ENCODE peak calls at places on chromosomes 5 and 9, in seven cellular contexts. One of them, this sample, is unnamed.

GRCh38 chr5:107696071-107696470 is 25.3 kb upstream of the EFNA5 start:
- DNase-seq in midbrain: no peak
- DNase-seq in ecto neural progenitor cell: peak; percentile 59
- DNase-seq in T-cell: no peak
- DNase-seq in AG09319: no peak
- DNase-seq in fibroblast of pulmonary artery: no peak
- DNase-seq in activated CD4-positive, alpha-beta T cell treated with anti-CD3 and anti-CD28 coated beads, Interleukin-2, amount 50 U/mL, for 4 hours: no peak
- DNase-seq in this sample: no peak

GRCh38 chr5:135825373-135826220 is 8.9 kb upstream of the SLC25A48 start:
- DNase-seq in T-cell: no peak
- DNase-seq in ecto neural progenitor cell: peak; percentile 48
- DNase-seq in fibroblast of pulmonary artery: no peak
- DNase-seq in AG09319: no peak
- DNase-seq in activated CD4-positive, alpha-beta T cell treated with anti-CD3 and anti-CD28 coated beads, Interleukin-2, amount 50 U/mL, for 4 hours: no peak
- DNase-seq in midbrain: no peak
- DNase-seq in this sample: no peak

GRCh38 chr9:29928072-29928471 is 2354.8 kb upstream of the C9orf72 start:
- DNase-seq in T-cell: no peak
- DNase-seq in AG09319: no peak
- DNase-seq in ecto neural progenitor cell: no peak
- DNase-seq in midbrain: no peak
- DNase-seq in fibroblast of pulmonary artery: no peak
- DNase-seq in activated CD4-positive, alpha-beta T cell treated with anti-CD3 and anti-CD28 coated beads, Interleukin-2, amount 50 U/mL, for 4 hours: no peak
- DNase-seq in this sample: no peak

GRCh38 chr9:136791466-136792276 is 527 bp downstream of the TMEM141 start:
- DNase-seq in T-cell: peak; percentile 40
- DNase-seq in midbrain: no peak
- DNase-seq in fibroblast of pulmonary artery: no peak
- DNase-seq in activated CD4-positive, alpha-beta T cell treated with anti-CD3 and anti-CD28 coated beads, Interleukin-2, amount 50 U/mL, for 4 hours: peak; percentile 65
- DNase-seq in AG09319: no peak
- DNase-seq in ecto neural progenitor cell: peak; percentile 82
- DNase-seq in this sample: peak; percentile 15

GRCh38 chr9:138015021-138015829 is 137.6 kb downstream of the CACNA1B start:
- DNase-seq in midbrain: no peak
- DNase-seq in ecto neural progenitor cell: no peak
- DNase-seq in T-cell: no peak
- DNase-seq in AG09319: no peak
- DNase-seq in activated CD4-positive, alpha-beta T cell treated with anti-CD3 and anti-CD28 coated beads, Interleukin-2, amount 50 U/mL, for 4 hours: no peak
- DNase-seq in fibroblast of pulmonary artery: no peak
- DNase-seq in this sample: no peak

GRCh38 chr9:77440057-77440456 is 208.1 kb downstream of the GNA14 start:
- DNase-seq in AG09319: no peak
- DNase-seq in ecto neural progenitor cell: no peak
- DNase-seq in midbrain: no peak
- DNase-seq in activated CD4-positive, alpha-beta T cell treated with anti-CD3 and anti-CD28 coated beads, Interleukin-2, amount 50 U/mL, for 4 hours: no peak
- DNase-seq in T-cell: no peak
- DNase-seq in fibroblast of pulmonary artery: no peak
- DNase-seq in this sample: peak; percentile 57

GRCh38 chr5:17154211-17154996 is 63.0 kb upstream of the BASP1 start:
- DNase-seq in ecto neural progenitor cell: no peak
- DNase-seq in T-cell: no peak
- DNase-seq in midbrain: no peak
- DNase-seq in AG09319: no peak
- DNase-seq in fibroblast of pulmonary artery: peak; percentile 66
- DNase-seq in activated CD4-positive, alpha-beta T cell treated with anti-CD3 and anti-CD28 coated beads, Interleukin-2, amount 50 U/mL, for 4 hours: no peak
- DNase-seq in this sample: peak; percentile 83

GRCh38 chr5:110802998-110803397 is 64.2 kb downstream of the SLC25A46 start:
- DNase-seq in AG09319: no peak
- DNase-seq in ecto neural progenitor cell: no peak
- DNase-seq in T-cell: no peak
- DNase-seq in fibroblast of pulmonary artery: peak; percentile 8
- DNase-seq in midbrain: no peak
- DNase-seq in activated CD4-positive, alpha-beta T cell treated with anti-CD3 and anti-CD28 coated beads, Interleukin-2, amount 50 U/mL, for 4 hours: no peak
- DNase-seq in this sample: no peak

GRCh38 chr5:4375640-4376039 is 764.5 kb upstream of the ADAMTS16 start:
- DNase-seq in midbrain: no peak
- DNase-seq in activated CD4-positive, alpha-beta T cell treated with anti-CD3 and anti-CD28 coated beads, Interleukin-2, amount 50 U/mL, for 4 hours: no peak
- DNase-seq in AG09319: no peak
- DNase-seq in T-cell: no peak
- DNase-seq in fibroblast of pulmonary artery: no peak
- DNase-seq in ecto neural progenitor cell: no peak
- DNase-seq in this sample: no peak

GRCh38 chr9:91035825-91036208 is 234.2 kb downstream of the SYK start:
- DNase-seq in T-cell: no peak
- DNase-seq in activated CD4-positive, alpha-beta T cell treated with anti-CD3 and anti-CD28 coated beads, Interleukin-2, amount 50 U/mL, for 4 hours: no peak
- DNase-seq in AG09319: no peak
- DNase-seq in midbrain: no peak
- DNase-seq in fibroblast of pulmonary artery: no peak
- DNase-seq in ecto neural progenitor cell: no peak
- DNase-seq in this sample: no peak

GRCh38 chr5:84088996-84089395 is 295.7 kb downstream of the EDIL3 start:
- DNase-seq in activated CD4-positive, alpha-beta T cell treated with anti-CD3 and anti-CD28 coated beads, Interleukin-2, amount 50 U/mL, for 4 hours: no peak
- DNase-seq in ecto neural progenitor cell: no peak
- DNase-seq in AG09319: peak; percentile 10
- DNase-seq in fibroblast of pulmonary artery: peak; percentile 59
- DNase-seq in midbrain: peak; percentile 6
- DNase-seq in T-cell: no peak
- DNase-seq in this sample: peak; percentile 42

GRCh38 chr5:73826761-73827450 is 200.9 kb downstream of the ARHGEF28 start:
- DNase-seq in midbrain: no peak
- DNase-seq in ecto neural progenitor cell: no peak
- DNase-seq in fibroblast of pulmonary artery: peak; percentile 71
- DNase-seq in activated CD4-positive, alpha-beta T cell treated with anti-CD3 and anti-CD28 coated beads, Interleukin-2, amount 50 U/mL, for 4 hours: no peak
- DNase-seq in AG09319: peak; percentile 72
- DNase-seq in T-cell: no peak
- DNase-seq in this sample: peak; percentile 58

GRCh38 chr5:37248970-37249819 is at the start of gene CPLANE1:
- DNase-seq in activated CD4-positive, alpha-beta T cell treated with anti-CD3 and anti-CD28 coated beads, Interleukin-2, amount 50 U/mL, for 4 hours: peak; percentile 30
- DNase-seq in T-cell: peak; percentile 25
- DNase-seq in fibroblast of pulmonary artery: peak; percentile 83
- DNase-seq in AG09319: peak; percentile 54
- DNase-seq in ecto neural progenitor cell: peak; percentile 92
- DNase-seq in midbrain: peak; percentile 82
- DNase-seq in this sample: peak; percentile 67

GRCh38 chr5:31052937-31053658 is 140.4 kb upstream of the CDH6 start:
- DNase-seq in midbrain: no peak
- DNase-seq in AG09319: no peak
- DNase-seq in activated CD4-positive, alpha-beta T cell treated with anti-CD3 and anti-CD28 coated beads, Interleukin-2, amount 50 U/mL, for 4 hours: no peak
- DNase-seq in T-cell: no peak
- DNase-seq in ecto neural progenitor cell: no peak
- DNase-seq in fibroblast of pulmonary artery: no peak
- DNase-seq in this sample: no peak